ENCODE peak calls at places on chromosome 3, in eight cellular contexts. One of them, this sample, is unnamed.

GRCh38 chr3:96700322-96701315 is 113.8 kb upstream of the EPHA6 start:
- DNase-seq in cardiac muscle cell: no peak
- DNase-seq in HCT116: no peak
- DNase-seq in HL-60: no peak
- DNase-seq in fibroblast of the aortic adventitia: no peak
- DNase-seq in CD8-positive, alpha-beta T cell: no peak
- DNase-seq in lower leg skin: no peak
- DNase-seq in H9: peak
- DNase-seq in this sample: no peak

GRCh38 chr3:134852893-134853351 is 57.9 kb downstream of the EPHB1 start:
- DNase-seq in cardiac muscle cell: no peak
- DNase-seq in HCT116: no peak
- DNase-seq in HL-60: peak
- DNase-seq in fibroblast of the aortic adventitia: no peak
- DNase-seq in CD8-positive, alpha-beta T cell: no peak
- DNase-seq in lower leg skin: no peak
- DNase-seq in H9: no peak
- DNase-seq in this sample: peak

GRCh38 chr3:168249048-168249538 is 153.4 kb upstream of the GOLIM4 start:
- DNase-seq in cardiac muscle cell: peak
- DNase-seq in HCT116: no peak
- DNase-seq in HL-60: no peak
- DNase-seq in fibroblast of the aortic adventitia: peak
- DNase-seq in CD8-positive, alpha-beta T cell: no peak
- DNase-seq in lower leg skin: no peak
- DNase-seq in H9: no peak
- DNase-seq in this sample: no peak

GRCh38 chr3:134749802-134750553 is 45.1 kb upstream of the EPHB1 start:
- DNase-seq in cardiac muscle cell: no peak
- DNase-seq in HCT116: no peak
- DNase-seq in HL-60: no peak
- DNase-seq in fibroblast of the aortic adventitia: no peak
- DNase-seq in CD8-positive, alpha-beta T cell: no peak
- DNase-seq in lower leg skin: no peak
- DNase-seq in H9: peak
- DNase-seq in this sample: no peak

GRCh38 chr3:8873740-8874139 is 89.5 kb downstream of the RAD18 start:
- DNase-seq in cardiac muscle cell: no peak
- DNase-seq in HCT116: no peak
- DNase-seq in HL-60: no peak
- DNase-seq in fibroblast of the aortic adventitia: no peak
- DNase-seq in CD8-positive, alpha-beta T cell: no peak
- DNase-seq in lower leg skin: no peak
- DNase-seq in H9: no peak
- DNase-seq in this sample: no peak

GRCh38 chr3:152350764-152351163 is 82.0 kb downstream of the MBNL1 start:
- DNase-seq in cardiac muscle cell: no peak
- DNase-seq in HCT116: no peak
- DNase-seq in HL-60: no peak
- DNase-seq in fibroblast of the aortic adventitia: no peak
- DNase-seq in CD8-positive, alpha-beta T cell: no peak
- DNase-seq in lower leg skin: no peak
- DNase-seq in H9: no peak
- DNase-seq in this sample: no peak

GRCh38 chr3:11288786-11289637 is 16.8 kb downstream of the ATG7 start:
- DNase-seq in cardiac muscle cell: peak
- DNase-seq in HCT116: peak
- DNase-seq in HL-60: peak
- DNase-seq in fibroblast of the aortic adventitia: peak
- DNase-seq in CD8-positive, alpha-beta T cell: no peak
- DNase-seq in lower leg skin: no peak
- DNase-seq in H9: no peak
- DNase-seq in this sample: peak

GRCh38 chr3:133472242-133472641 is 72.4 kb downstream of the BFSP2 start:
- DNase-seq in cardiac muscle cell: peak
- DNase-seq in HCT116: no peak
- DNase-seq in HL-60: no peak
- DNase-seq in fibroblast of the aortic adventitia: no peak
- DNase-seq in CD8-positive, alpha-beta T cell: no peak
- DNase-seq in lower leg skin: no peak
- DNase-seq in H9: peak
- DNase-seq in this sample: no peak

GRCh38 chr3:181695661-181696491 is 15.8 kb upstream of the SOX2 start:
- DNase-seq in cardiac muscle cell: peak
- DNase-seq in HCT116: no peak
- DNase-seq in HL-60: no peak
- DNase-seq in fibroblast of the aortic adventitia: peak
- DNase-seq in CD8-positive, alpha-beta T cell: no peak
- DNase-seq in lower leg skin: no peak
- DNase-seq in H9: no peak
- DNase-seq in this sample: no peak

GRCh38 chr3:11607816-11608215 is 35.9 kb downstream of the VGLL4 start:
- DNase-seq in cardiac muscle cell: peak
- DNase-seq in HCT116: no peak
- DNase-seq in HL-60: no peak
- DNase-seq in fibroblast of the aortic adventitia: peak
- DNase-seq in CD8-positive, alpha-beta T cell: no peak
- DNase-seq in lower leg skin: no peak
- DNase-seq in H9: no peak
- DNase-seq in this sample: no peak

GRCh38 chr3:10772230-10773161 is 43.5 kb upstream of the SLC6A11 start:
- DNase-seq in cardiac muscle cell: peak
- DNase-seq in HCT116: no peak
- DNase-seq in HL-60: no peak
- DNase-seq in fibroblast of the aortic adventitia: peak
- DNase-seq in CD8-positive, alpha-beta T cell: no peak
- DNase-seq in lower leg skin: no peak
- DNase-seq in H9: peak
- DNase-seq in this sample: no peak

GRCh38 chr3:71916747-71917369 is 131.9 kb upstream of the PROK2 start:
- DNase-seq in cardiac muscle cell: peak
- DNase-seq in HCT116: no peak
- DNase-seq in HL-60: no peak
- DNase-seq in fibroblast of the aortic adventitia: peak
- DNase-seq in CD8-positive, alpha-beta T cell: no peak
- DNase-seq in lower leg skin: no peak
- DNase-seq in H9: no peak
- DNase-seq in this sample: no peak

GRCh38 chr3:4493931-4494806 is 1.0 kb downstream of the ITPR1 start:
- DNase-seq in cardiac muscle cell: peak
- DNase-seq in HCT116: no peak
- DNase-seq in HL-60: no peak
- DNase-seq in fibroblast of the aortic adventitia: peak
- DNase-seq in CD8-positive, alpha-beta T cell: peak
- DNase-seq in lower leg skin: peak
- DNase-seq in H9: peak
- DNase-seq in this sample: no peak

GRCh38 chr3:12984023-12984823 is 89.0 kb downstream of the IQSEC1 start:
- DNase-seq in cardiac muscle cell: peak
- DNase-seq in HCT116: peak
- DNase-seq in HL-60: no peak
- DNase-seq in fibroblast of the aortic adventitia: peak
- DNase-seq in CD8-positive, alpha-beta T cell: peak
- DNase-seq in lower leg skin: peak
- DNase-seq in H9: peak
- DNase-seq in this sample: no peak

GRCh38 chr3:18386274-18386673 is 38.9 kb downstream of the SATB1 start:
- DNase-seq in cardiac muscle cell: no peak
- DNase-seq in HCT116: no peak
- DNase-seq in HL-60: no peak
- DNase-seq in fibroblast of the aortic adventitia: no peak
- DNase-seq in CD8-positive, alpha-beta T cell: no peak
- DNase-seq in lower leg skin: no peak
- DNase-seq in H9: no peak
- DNase-seq in this sample: no peak

GRCh38 chr3:17639257-17639656 is 103.2 kb downstream of the TBC1D5 start:
- DNase-seq in cardiac muscle cell: peak
- DNase-seq in HCT116: peak
- DNase-seq in HL-60: peak
- DNase-seq in fibroblast of the aortic adventitia: peak
- DNase-seq in CD8-positive, alpha-beta T cell: no peak
- DNase-seq in lower leg skin: no peak
- DNase-seq in H9: no peak
- DNase-seq in this sample: no peak

GRCh38 chr3:69838217-69838616 is 99.0 kb downstream of the MITF start:
- DNase-seq in cardiac muscle cell: peak
- DNase-seq in HCT116: no peak
- DNase-seq in HL-60: no peak
- DNase-seq in fibroblast of the aortic adventitia: peak
- DNase-seq in CD8-positive, alpha-beta T cell: no peak
- DNase-seq in lower leg skin: no peak
- DNase-seq in H9: no peak
- DNase-seq in this sample: no peak

GRCh38 chr3:134189848-134190247 is 60.8 kb downstream of the RYK start:
- DNase-seq in cardiac muscle cell: no peak
- DNase-seq in HCT116: no peak
- DNase-seq in HL-60: no peak
- DNase-seq in fibroblast of the aortic adventitia: no peak
- DNase-seq in CD8-positive, alpha-beta T cell: no peak
- DNase-seq in lower leg skin: no peak
- DNase-seq in H9: no peak
- DNase-seq in this sample: no peak

GRCh38 chr3:69406156-69406555 is 20.3 kb upstream of the FRMD4B start:
- DNase-seq in cardiac muscle cell: peak
- DNase-seq in HCT116: no peak
- DNase-seq in HL-60: no peak
- DNase-seq in fibroblast of the aortic adventitia: peak
- DNase-seq in CD8-positive, alpha-beta T cell: no peak
- DNase-seq in lower leg skin: no peak
- DNase-seq in H9: no peak
- DNase-seq in this sample: no peak

GRCh38 chr3:17742092-17742836 is at the start of gene TBC1D5:
- DNase-seq in cardiac muscle cell: peak
- DNase-seq in HCT116: peak
- DNase-seq in HL-60: peak
- DNase-seq in fibroblast of the aortic adventitia: no peak
- DNase-seq in CD8-positive, alpha-beta T cell: peak
- DNase-seq in lower leg skin: peak
- DNase-seq in H9: peak
- DNase-seq in this sample: peak

GRCh38 chr3:14391033-14391432 is 11.4 kb upstream of the SLC6A6 start:
- DNase-seq in cardiac muscle cell: peak
- DNase-seq in HCT116: no peak
- DNase-seq in HL-60: no peak
- DNase-seq in fibroblast of the aortic adventitia: peak
- DNase-seq in CD8-positive, alpha-beta T cell: no peak
- DNase-seq in lower leg skin: peak
- DNase-seq in H9: no peak
- DNase-seq in this sample: peak

GRCh38 chr3:14518432-14518802 is 21.7 kb downstream of the GRIP2 start:
- DNase-seq in cardiac muscle cell: no peak
- DNase-seq in HCT116: no peak
- DNase-seq in HL-60: no peak
- DNase-seq in fibroblast of the aortic adventitia: no peak
- DNase-seq in CD8-positive, alpha-beta T cell: no peak
- DNase-seq in lower leg skin: no peak
- DNase-seq in H9: peak
- DNase-seq in this sample: no peak

GRCh38 chr3:45534580-45535080 is 59.9 kb upstream of the LIMD1 start:
- DNase-seq in cardiac muscle cell: no peak
- DNase-seq in HCT116: no peak
- DNase-seq in HL-60: no peak
- DNase-seq in fibroblast of the aortic adventitia: no peak
- DNase-seq in CD8-positive, alpha-beta T cell: no peak
- DNase-seq in lower leg skin: no peak
- DNase-seq in H9: no peak
- DNase-seq in this sample: no peak

GRCh38 chr3:110062711-110063110 is 725.4 kb upstream of the DPPA4 start:
- DNase-seq in cardiac muscle cell: peak
- DNase-seq in HCT116: no peak
- DNase-seq in HL-60: no peak
- DNase-seq in fibroblast of the aortic adventitia: no peak
- DNase-seq in CD8-positive, alpha-beta T cell: no peak
- DNase-seq in lower leg skin: no peak
- DNase-seq in H9: no peak
- DNase-seq in this sample: no peak

GRCh38 chr3:132317229-132317948 is at the start of gene ACP3:
- DNase-seq in cardiac muscle cell: peak
- DNase-seq in HCT116: peak
- DNase-seq in HL-60: peak
- DNase-seq in fibroblast of the aortic adventitia: peak
- DNase-seq in CD8-positive, alpha-beta T cell: no peak
- DNase-seq in lower leg skin: peak
- DNase-seq in H9: peak
- DNase-seq in this sample: peak

GRCh38 chr3:142276780-142277179 is 51.4 kb upstream of the GK5 start:
- DNase-seq in cardiac muscle cell: peak
- DNase-seq in HCT116: no peak
- DNase-seq in HL-60: peak
- DNase-seq in fibroblast of the aortic adventitia: peak
- DNase-seq in CD8-positive, alpha-beta T cell: no peak
- DNase-seq in lower leg skin: no peak
- DNase-seq in H9: no peak
- DNase-seq in this sample: no peak

GRCh38 chr3:58572634-58573230 is 4.5 kb downstream of the FAM107A start:
- DNase-seq in cardiac muscle cell: no peak
- DNase-seq in HCT116: no peak
- DNase-seq in HL-60: no peak
- DNase-seq in fibroblast of the aortic adventitia: no peak
- DNase-seq in CD8-positive, alpha-beta T cell: no peak
- DNase-seq in lower leg skin: no peak
- DNase-seq in H9: no peak
- DNase-seq in this sample: no peak

GRCh38 chr3:188061133-188061532 is 92.8 kb upstream of the LPP start:
- DNase-seq in cardiac muscle cell: peak
- DNase-seq in HCT116: peak
- DNase-seq in HL-60: peak
- DNase-seq in fibroblast of the aortic adventitia: peak
- DNase-seq in CD8-positive, alpha-beta T cell: peak
- DNase-seq in lower leg skin: peak
- DNase-seq in H9: no peak
- DNase-seq in this sample: no peak
- TF ChIP-seq CTCF in cardiac muscle cell: no peak
- TF ChIP-seq CTCF in HCT116: no peak
- TF ChIP-seq CTCF in HL-60: no peak
- TF ChIP-seq CTCF in fibroblast of the aortic adventitia: no peak
- TF ChIP-seq CTCF in CD8-positive, alpha-beta T cell: no peak
- TF ChIP-seq CTCF in lower leg skin: no peak
- TF ChIP-seq CTCF in H9: peak
- TF ChIP-seq CTCF in this sample: no peak

GRCh38 chr3:107506458-107506857 is 16.3 kb upstream of the BBX start:
- DNase-seq in cardiac muscle cell: peak
- DNase-seq in HCT116: no peak
- DNase-seq in HL-60: peak
- DNase-seq in fibroblast of the aortic adventitia: no peak
- DNase-seq in CD8-positive, alpha-beta T cell: no peak
- DNase-seq in lower leg skin: no peak
- DNase-seq in H9: no peak
- DNase-seq in this sample: no peak
- TF ChIP-seq CTCF in cardiac muscle cell: no peak
- TF ChIP-seq CTCF in HCT116: no peak
- TF ChIP-seq CTCF in HL-60: no peak
- TF ChIP-seq CTCF in fibroblast of the aortic adventitia: no peak
- TF ChIP-seq CTCF in CD8-positive, alpha-beta T cell: no peak
- TF ChIP-seq CTCF in lower leg skin: no peak
- TF ChIP-seq CTCF in H9: no peak
- TF ChIP-seq CTCF in this sample: no peak

GRCh38 chr3:87900061-87900460 is 158.7 kb downstream of the CGGBP1 start:
- DNase-seq in cardiac muscle cell: no peak
- DNase-seq in HCT116: no peak
- DNase-seq in HL-60: no peak
- DNase-seq in fibroblast of the aortic adventitia: no peak
- DNase-seq in CD8-positive, alpha-beta T cell: no peak
- DNase-seq in lower leg skin: no peak
- DNase-seq in H9: no peak
- DNase-seq in this sample: no peak
- TF ChIP-seq CTCF in cardiac muscle cell: no peak
- TF ChIP-seq CTCF in HCT116: peak
- TF ChIP-seq CTCF in HL-60: no peak
- TF ChIP-seq CTCF in fibroblast of the aortic adventitia: peak
- TF ChIP-seq CTCF in CD8-positive, alpha-beta T cell: no peak
- TF ChIP-seq CTCF in lower leg skin: no peak
- TF ChIP-seq CTCF in H9: peak
- TF ChIP-seq CTCF in this sample: no peak

GRCh38 chr3:124886168-124887051 is 755 bp downstream of the ITGB5 start:
- DNase-seq in cardiac muscle cell: peak
- DNase-seq in HCT116: no peak
- DNase-seq in HL-60: no peak
- DNase-seq in fibroblast of the aortic adventitia: peak
- DNase-seq in CD8-positive, alpha-beta T cell: peak
- DNase-seq in lower leg skin: no peak
- DNase-seq in H9: peak
- DNase-seq in this sample: no peak
- TF ChIP-seq CTCF in cardiac muscle cell: no peak
- TF ChIP-seq CTCF in HCT116: no peak
- TF ChIP-seq CTCF in HL-60: no peak
- TF ChIP-seq CTCF in fibroblast of the aortic adventitia: peak
- TF ChIP-seq CTCF in CD8-positive, alpha-beta T cell: no peak
- TF ChIP-seq CTCF in lower leg skin: no peak
- TF ChIP-seq CTCF in H9: no peak
- TF ChIP-seq CTCF in this sample: no peak

This sample was measured in CD14-positive monocyte.